ENCODE peak calls at places on chromosomes 7 and 10, in nine cellular contexts. X is kidney epithelial cell, M is stomach, W is astrocyte, B is brain microvascular endothelial cell, D is suprapubic skin, P is hepatocyte, J is HCT116, Z is cardiac muscle cell. C is an unnamed sample.

GRCh38 chr10:10872035-10872673 is 145.5 kb upstream of the CELF2 start:
- DNase-seq in D (no peak), W (peak; percentile 98), Z (peak; percentile 96), X (peak; percentile 85), J (no peak), M (no peak), P (peak; percentile 22), B (peak; percentile 96), C (no peak)

GRCh38 chr10:60352105-60352504 is 37.6 kb downstream of the ANK3 start:
- DNase-seq in X (no peak), J (no peak), M (no peak), B (no peak), P (no peak), D (no peak), W (no peak), Z (no peak), C (no peak)

GRCh38 chr10:79105164-79105739 is 36.5 kb downstream of the ZMIZ1 start:
- DNase-seq in D (no peak), W (no peak), P (no peak), Z (no peak), X (no peak), M (no peak), B (no peak), J (no peak), C (no peak)

GRCh38 chr7:4700577-4701235 is 18.6 kb downstream of the FOXK1 start:
- DNase-seq in Z (peak; percentile 96), P (peak; percentile 65), B (peak; percentile 98), J (no peak), M (no peak), W (peak; percentile 99), X (no peak), D (no peak), C (no peak)

GRCh38 chr10:24811906-24812305 is 88.2 kb upstream of the ARHGAP21 start:
- DNase-seq in Z (peak; percentile 27), X (no peak), B (no peak), W (peak; percentile 12), J (no peak), D (no peak), P (no peak), M (no peak), C (no peak)

GRCh38 chr10:115432188-115432819 is 339.1 kb downstream of the ATRNL1 start:
- DNase-seq in X (no peak), J (peak; percentile 26), M (no peak), P (peak; percentile 30), Z (peak; percentile 11), B (peak; percentile 9), D (no peak), W (peak; percentile 14), C (peak; percentile 19)

GRCh38 chr7:96135241-96135640 is 186.7 kb downstream of the SLC25A13 start:
- DNase-seq in J (no peak), M (no peak), D (no peak), P (no peak), X (peak; percentile 19), B (no peak), Z (no peak), W (no peak), C (no peak)

GRCh38 chr7:87766827-87767226 is 109.3 kb downstream of the SLC25A40 start:
- DNase-seq in Z (no peak), B (no peak), J (no peak), P (no peak), D (no peak), M (no peak), W (no peak), X (no peak), C (no peak)

GRCh38 chr7:99191869-99192596 is 15.9 kb downstream of the KPNA7 start:
- DNase-seq in W (no peak), M (no peak), Z (no peak), X (no peak), D (no peak), P (no peak), B (no peak), J (no peak), C (no peak)

GRCh38 chr10:96673318-96674099 is 46.8 kb downstream of the PIK3AP1 start:
- DNase-seq in W (peak; percentile 79), J (no peak), M (no peak), X (peak; percentile 60), P (peak; percentile 44), Z (peak; percentile 28), B (peak; percentile 32), D (no peak), C (no peak)

GRCh38 chr7:38105874-38106483 is 72.1 kb upstream of the STARD3NL start:
- DNase-seq in D (no peak), J (peak; percentile 19), B (peak; percentile 20), W (peak; percentile 35), Z (peak; percentile 67), X (peak; percentile 7), M (no peak), P (peak; percentile 63), C (peak; percentile 61)

GRCh38 chr7:113100091-113100723 is 13.6 kb upstream of the GPR85 start:
- DNase-seq in M (peak; percentile 29), P (peak; percentile 73), J (no peak), D (no peak), W (peak; percentile 57), B (peak; percentile 25), X (peak; percentile 50), Z (peak; percentile 88), C (no peak)

GRCh38 chr7:105600720-105601550 is 19.6 kb upstream of the EFCAB10 start:
- DNase-seq in P (no peak), B (no peak), Z (no peak), W (no peak), X (no peak), M (no peak), D (peak; percentile 24), J (no peak), C (no peak)

GRCh38 chr7:29556405-29557195 is 7.0 kb upstream of the PRR15 start:
- DNase-seq in W (no peak), X (no peak), Z (no peak), B (no peak), D (no peak), P (no peak), J (no peak), M (no peak), C (no peak)
- TF ChIP-seq CTCF in W (peak; percentile 5), X (no peak), Z (no peak), B (peak; percentile 9), D (no peak), P (no peak), J (peak; percentile 8), M (no peak), C (peak; percentile 1)

GRCh38 chr7:55965805-55966421 is 1.5 kb downstream of the NIPSNAP2 start:
- DNase-seq in J (no peak), P (no peak), B (no peak), D (no peak), Z (no peak), X (no peak), M (no peak), W (no peak), C (no peak)
- H3K4me3 ChIP-seq in J (peak overlapping the region; percentile 81), P (no peak overlapping the region), B (no peak overlapping the region), D (peak overlapping the region; percentile 87), Z (peak overlapping the region; percentile 74), X (no peak overlapping the region), M (peak overlapping the region; percentile 72), W (peak overlapping the region; percentile 34), C (peak overlapping the region; percentile 73)

GRCh38 chr10:130161331-130161730 is 25.1 kb downstream of the GLRX3 start:
- DNase-seq in J (no peak), M (no peak), Z (no peak), X (no peak), D (no peak), B (no peak), W (no peak), P (no peak), C (no peak)

GRCh38 chr10:130159395-130159794 is 23.2 kb downstream of the GLRX3 start:
- DNase-seq in W (no peak), X (no peak), B (no peak), D (no peak), Z (no peak), M (no peak), P (no peak), J (no peak), C (no peak)

DNA sequence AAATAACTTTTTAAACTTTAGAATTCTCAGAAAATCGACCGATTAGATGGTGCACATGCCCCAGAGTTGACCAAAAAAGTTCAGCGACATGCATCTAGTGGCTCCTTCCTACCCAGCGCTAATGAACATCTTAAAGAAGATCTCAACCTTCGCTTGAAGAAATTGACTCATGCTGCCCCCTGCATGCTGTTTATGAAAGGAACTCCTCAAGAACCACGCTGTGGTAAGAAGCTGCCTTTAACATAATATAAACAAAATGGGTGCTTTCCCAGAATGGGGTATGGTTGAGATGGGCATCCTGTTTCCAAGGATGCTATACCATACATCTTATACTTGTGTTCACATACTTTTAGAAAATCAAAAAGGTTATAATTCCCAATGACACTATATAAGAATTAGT is 24.6 kb downstream of the GLRX3 start:
- DNase-seq in J (no peak), X (no peak), P (no peak), D (no peak), B (peak; percentile 31), W (no peak), Z (no peak), M (no peak), C (no peak)
- TF ChIP-seq CTCF in J (no peak), X (no peak), P (no peak), D (no peak), B (peak; percentile 36), W (no peak), Z (no peak), M (no peak), C (no peak)

DNA sequence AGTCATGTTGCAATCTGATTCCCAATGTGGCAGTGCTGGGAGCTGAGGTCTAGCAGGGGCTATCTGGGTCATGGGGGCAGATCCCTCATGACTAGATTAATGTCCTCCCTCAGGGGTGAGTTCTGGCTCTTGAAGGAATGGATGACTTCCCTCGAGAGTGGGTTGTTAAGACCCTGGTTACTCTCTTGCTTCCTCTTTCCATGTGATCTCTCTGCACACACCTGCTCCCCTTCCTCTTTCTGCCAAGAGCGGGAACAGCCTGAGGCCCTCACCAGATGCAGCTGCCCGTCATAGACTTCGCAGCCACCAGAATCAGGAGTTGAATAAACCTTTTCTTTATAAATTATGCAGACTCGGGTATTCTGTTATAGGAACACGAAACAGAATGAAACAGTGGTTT is 37.8 kb downstream of the SFMBT2 start:
- DNase-seq in M (no peak), B (no peak), P (no peak), X (no peak), D (no peak), Z (no peak), J (no peak), W (no peak), C (no peak)
- H3K4me3 ChIP-seq in M (no peak overlapping the region), B (no peak overlapping the region), P (no peak overlapping the region), X (no peak overlapping the region), D (no peak overlapping the region), Z (no peak overlapping the region), J (no peak overlapping the region), W (no peak overlapping the region), C (no peak overlapping the region)